ENCODE peak calls at places on chromosomes 12 and 14, in six cellular contexts. L is HEK293T, O is A549, X is IMR-90, B is GM12878, S is K562. J is an unnamed sample.

GRCh38 chr12:108454539-108455139 is 60.4 kb upstream of the FICD start:
- DNase-seq in L (no peak), O (no peak), X (no peak), B (no peak), S (no peak), J (no peak)

GRCh38 chr14:89576132-89576923 is 159.3 kb upstream of the FOXN3 start:
- DNase-seq in L (peak), O (no peak), X (peak), B (no peak), S (no peak), J (no peak)

GRCh38 chr12:9829990-9830389 is 2.7 kb downstream of the KLRF1 start:
- DNase-seq in L (no peak), O (no peak), X (no peak), B (no peak), S (no peak), J (no peak)

GRCh38 chr12:31772685-31773222 is 43.9 kb upstream of the AMN1 start:
- DNase-seq in L (no peak), O (no peak), X (no peak), B (no peak), S (no peak), J (peak)

GRCh38 chr12:6183689-6184441 is 16.3 kb upstream of the CD9 start:
- DNase-seq in L (no peak), O (no peak), X (peak), B (no peak), S (no peak), J (peak)

GRCh38 chr12:52045794-52046199 is 5.4 kb upstream of the NR4A1 start:
- DNase-seq in L (no peak), O (no peak), X (no peak), B (no peak), S (no peak), J (no peak)

GRCh38 chr12:46219892-46220655 is 48.8 kb downstream of the SLC38A1 start:
- DNase-seq in L (no peak), O (no peak), X (peak), B (no peak), S (peak), J (peak)

GRCh38 chr12:32811686-32812392 is 56.1 kb upstream of the YARS2 start:
- DNase-seq in L (no peak), O (no peak), X (no peak), B (no peak), S (no peak), J (no peak)

GRCh38 chr12:127125607-127126259 is 1141.2 kb upstream of the TMEM132C start:
- DNase-seq in L (no peak), O (peak), X (peak), B (peak), S (peak), J (no peak)

GRCh38 chr12:92654929-92655328 is 47.9 kb upstream of the PLEKHG7 start:
- DNase-seq in L (no peak), O (no peak), X (peak), B (no peak), S (no peak), J (no peak)

GRCh38 chr12:70994217-70994788 is 73.8 kb upstream of the PTPRR start:
- DNase-seq in L (no peak), O (no peak), X (peak), B (no peak), S (no peak), J (no peak)

GRCh38 chr14:90375934-90376333 is 20.9 kb upstream of the CALM1 start:
- DNase-seq in L (no peak), O (no peak), X (no peak), B (no peak), S (no peak), J (no peak)

GRCh38 chr12:18629916-18630315 is 107.9 kb downstream of the PLCZ1 start:
- DNase-seq in L (no peak), O (no peak), X (no peak), B (no peak), S (no peak), J (no peak)

GRCh38 chr12:50084775-50085614 is at the start of gene SMARCD1:
- DNase-seq in L (peak), O (peak), X (peak), B (peak), S (peak), J (peak)

GRCh38 chr14:44833376-44833775 is 128.4 kb downstream of the KLHL28 start:
- DNase-seq in L (no peak), O (peak), X (peak), B (no peak), S (no peak), J (no peak)

GRCh38 chr14:100091386-100091785 is 26.2 kb downstream of the EVL start:
- DNase-seq in L (no peak), O (no peak), X (no peak), B (no peak), S (no peak), J (no peak)

GRCh38 chr12:92398565-92399309 is 253.1 kb upstream of the BTG1 start:
- DNase-seq in L (no peak), O (no peak), X (no peak), B (no peak), S (no peak), J (no peak)

GRCh38 chr12:65881965-65882413 is 57.7 kb downstream of the HMGA2 start:
- DNase-seq in L (no peak), O (no peak), X (peak), B (no peak), S (peak), J (no peak)

GRCh38 chr14:100981808-100982207 is 78.3 kb upstream of the RTL1 start:
- DNase-seq in L (no peak), O (no peak), X (peak), B (no peak), S (no peak), J (no peak)

GRCh38 chr14:101179691-101180211 is 276.2 kb upstream of the RTL1 start:
- DNase-seq in L (no peak), O (no peak), X (no peak), B (no peak), S (no peak), J (no peak)

GRCh38 chr12:67367843-67368242 is 98.7 kb downstream of the CAND1 start:
- DNase-seq in L (no peak), O (no peak), X (peak), B (no peak), S (no peak), J (no peak)

GRCh38 chr12:78698747-78699146 is 165.8 kb upstream of the SYT1 start:
- DNase-seq in L (no peak), O (peak), X (peak), B (no peak), S (no peak), J (no peak)

GRCh38 chr14:75718199-75718598 is 57.2 kb downstream of the TTLL5 start:
- DNase-seq in L (no peak), O (no peak), X (no peak), B (no peak), S (peak), J (no peak)

GRCh38 chr12:56723352-56723751 is 1.7 kb downstream of the NACA start:
- DNase-seq in L (no peak), O (no peak), X (no peak), B (no peak), S (no peak), J (no peak)

GRCh38 chr14:103041464-103041863 is 15.9 kb downstream of the CDC42BPB start:
- DNase-seq in L (no peak), O (no peak), X (no peak), B (no peak), S (no peak), J (no peak)

GRCh38 chr12:132812631-132813305 is 15.9 kb downstream of the GOLGA3 start:
- DNase-seq in L (no peak), O (no peak), X (peak), B (no peak), S (no peak), J (no peak)

GRCh38 chr12:2064078-2064507 is 11.3 kb downstream of the CACNA1C start:
- DNase-seq in L (no peak), O (no peak), X (peak), B (peak), S (peak), J (no peak)

GRCh38 chr12:56193025-56193578 is 3.8 kb upstream of the SMARCC2 start:
- DNase-seq in L (peak), O (peak), X (peak), B (peak), S (peak), J (peak)

GRCh38 chr12:121465921-121466799 is 66.2 kb downstream of the RNF34 start:
- DNase-seq in L (peak), O (peak), X (no peak), B (no peak), S (peak), J (no peak)

GRCh38 chr12:60172266-60172665 is 576.4 kb downstream of the SLC16A7 start:
- DNase-seq in L (no peak), O (no peak), X (peak), B (no peak), S (no peak), J (no peak)

GRCh38 chr12:5371636-5372035 is 60.3 kb upstream of the NTF3 start:
- DNase-seq in L (no peak), O (no peak), X (no peak), B (no peak), S (no peak), J (no peak)

GRCh38 chr12:112537710-112538396 is 119.1 kb downstream of the PTPN11 start:
- DNase-seq in L (no peak), O (no peak), X (peak), B (no peak), S (no peak), J (peak)

GRCh38 chr12:12913626-12914388 is 22.4 kb downstream of the GPRC5A start:
- DNase-seq in L (no peak), O (no peak), X (no peak), B (no peak), S (no peak), J (no peak)

GRCh38 chr12:110079477-110080400 is 31.4 kb upstream of the C12orf76 start:
- DNase-seq in L (no peak), O (peak), X (peak), B (peak), S (peak), J (peak)

GRCh38 chr14:53927171-53927570 is 29.5 kb downstream of the BMP4 start:
- DNase-seq in L (no peak), O (no peak), X (peak), B (no peak), S (no peak), J (peak)

GRCh38 chr12:175250-175649 is 38.7 kb downstream of the SLC6A12 start:
- DNase-seq in L (no peak), O (no peak), X (no peak), B (no peak), S (no peak), J (no peak)

GRCh38 chr12:74906224-74906623 is 303.4 kb downstream of the KCNC2 start:
- DNase-seq in L (peak), O (no peak), X (no peak), B (no peak), S (no peak), J (peak)

DNA sequence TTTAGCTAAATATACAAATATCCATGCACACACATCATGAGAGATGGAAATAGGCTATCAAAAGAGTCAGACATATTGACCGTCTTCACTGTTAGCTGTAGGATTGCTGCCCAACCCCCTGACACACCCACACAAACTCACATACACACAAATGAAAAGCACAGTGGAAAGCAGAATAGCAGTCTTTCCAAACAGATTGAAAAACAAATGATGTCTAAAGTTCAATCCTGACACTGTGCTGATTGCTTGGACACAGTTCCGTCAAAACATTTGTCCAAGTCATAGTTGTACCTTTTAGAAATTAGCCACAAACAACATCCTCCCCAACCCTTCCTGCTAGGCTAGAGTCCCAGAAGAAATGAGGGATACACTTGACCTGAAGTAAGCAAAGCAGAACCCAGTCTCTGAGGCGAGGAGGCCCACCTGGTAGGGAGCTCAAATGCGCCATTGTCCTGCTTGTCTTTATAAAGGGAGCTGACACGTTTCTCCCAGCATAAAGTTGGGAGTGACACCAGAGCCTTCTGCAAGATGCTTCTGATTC is at the start of gene PRH2:
- DNase-seq in L (no peak), O (no peak), X (no peak), B (no peak), S (no peak), J (peak)
- TF ChIP-seq BHLHE40 in L (no peak), O (no peak), X (no peak), B (no peak), S (no peak), J (no peak)

DNA sequence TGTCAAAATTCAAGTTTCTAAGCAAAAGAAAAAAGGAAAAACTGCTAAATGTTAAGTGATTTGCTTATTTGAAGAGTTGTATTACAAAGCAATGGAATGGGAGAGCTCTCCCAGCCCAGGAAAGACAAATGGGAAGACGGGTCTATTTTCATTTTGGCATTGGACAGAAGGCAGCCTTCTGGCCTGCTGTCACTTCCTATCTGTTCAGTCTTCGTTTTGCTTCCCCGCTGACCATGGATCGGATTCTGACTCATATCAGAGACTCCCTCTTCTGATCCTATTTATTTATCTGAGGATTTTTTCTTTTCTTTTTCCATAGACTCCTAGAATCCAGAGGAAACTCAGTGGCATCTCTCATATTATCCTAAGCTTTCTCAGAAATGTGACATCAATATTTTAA is 634.9 kb downstream of the DIO2 start:
- DNase-seq in L (no peak), O (no peak), X (peak), B (no peak), S (no peak), J (no peak)
- TF ChIP-seq BHLHE40 in L (no peak), O (no peak), X (no peak), B (no peak), S (no peak), J (no peak)

DNA sequence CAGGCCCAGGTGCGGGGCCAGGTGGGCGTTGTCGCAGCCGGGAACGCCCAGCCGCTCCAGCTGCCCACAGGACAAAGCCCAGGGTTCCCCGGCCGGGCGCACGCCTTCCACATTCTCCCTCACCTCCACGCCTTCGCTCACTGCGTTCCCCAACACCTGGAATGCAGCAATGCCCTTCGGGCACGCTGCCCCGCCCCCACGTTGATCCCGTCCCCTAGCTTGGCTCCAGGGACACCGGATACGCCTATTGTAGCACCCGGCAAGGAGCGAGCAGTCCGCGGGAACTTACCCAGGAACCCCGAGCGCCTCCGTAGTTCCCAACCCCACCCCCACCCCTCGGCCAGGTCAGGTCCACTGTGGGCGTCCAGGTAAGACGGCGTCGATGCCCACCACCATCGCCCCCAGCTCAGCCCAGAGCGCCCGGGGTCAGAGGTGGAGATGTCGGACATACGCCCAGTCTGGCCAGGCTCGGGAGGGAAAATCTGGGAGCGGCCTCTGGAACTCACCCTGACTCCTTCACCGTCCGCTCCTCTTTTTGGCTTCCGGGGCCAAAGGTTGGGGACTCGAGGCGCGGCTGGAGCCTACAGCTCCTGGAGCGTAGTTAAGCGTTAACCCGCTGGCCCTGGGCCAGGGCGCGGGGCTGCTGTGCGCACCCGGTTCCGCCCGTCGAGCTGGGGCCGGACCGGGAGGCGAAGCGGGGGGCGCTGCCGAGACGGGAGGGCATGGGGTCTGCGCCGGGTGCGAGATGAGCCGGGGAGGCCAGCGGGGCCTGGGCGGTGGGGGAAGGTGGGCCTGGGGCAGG is 600 bp upstream of the CEP170B start:
- DNase-seq in L (no peak), O (peak), X (no peak), B (no peak), S (no peak), J (peak)
- TF ChIP-seq BHLHE40 in L (no peak), O (no peak), X (no peak), B (no peak), S (no peak), J (no peak)

DNA sequence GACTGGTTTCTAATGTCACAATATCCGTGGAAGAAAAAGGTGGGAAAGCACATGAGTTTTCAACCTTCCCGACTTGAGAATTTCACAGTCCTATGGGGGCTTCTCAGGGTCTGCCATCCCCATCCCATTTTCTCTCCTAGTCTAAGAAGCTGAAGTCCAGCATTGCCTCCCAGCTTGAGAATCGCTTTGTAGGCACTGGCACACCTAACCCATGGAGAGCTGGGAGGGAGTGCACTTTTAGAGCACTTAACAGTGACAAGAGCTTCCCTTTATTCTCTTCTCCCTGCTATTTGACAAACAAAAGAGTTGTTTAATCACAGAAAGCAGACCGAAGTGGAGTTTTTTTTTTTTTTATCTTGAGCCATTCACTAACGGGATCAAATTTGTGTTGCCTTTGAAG is 22.8 kb upstream of the SRRM4 start:
- DNase-seq in L (no peak), O (no peak), X (no peak), B (no peak), S (no peak), J (no peak)
- TF ChIP-seq BHLHE40 in L (no peak), O (no peak), X (no peak), B (no peak), S (no peak), J (no peak)

DNA sequence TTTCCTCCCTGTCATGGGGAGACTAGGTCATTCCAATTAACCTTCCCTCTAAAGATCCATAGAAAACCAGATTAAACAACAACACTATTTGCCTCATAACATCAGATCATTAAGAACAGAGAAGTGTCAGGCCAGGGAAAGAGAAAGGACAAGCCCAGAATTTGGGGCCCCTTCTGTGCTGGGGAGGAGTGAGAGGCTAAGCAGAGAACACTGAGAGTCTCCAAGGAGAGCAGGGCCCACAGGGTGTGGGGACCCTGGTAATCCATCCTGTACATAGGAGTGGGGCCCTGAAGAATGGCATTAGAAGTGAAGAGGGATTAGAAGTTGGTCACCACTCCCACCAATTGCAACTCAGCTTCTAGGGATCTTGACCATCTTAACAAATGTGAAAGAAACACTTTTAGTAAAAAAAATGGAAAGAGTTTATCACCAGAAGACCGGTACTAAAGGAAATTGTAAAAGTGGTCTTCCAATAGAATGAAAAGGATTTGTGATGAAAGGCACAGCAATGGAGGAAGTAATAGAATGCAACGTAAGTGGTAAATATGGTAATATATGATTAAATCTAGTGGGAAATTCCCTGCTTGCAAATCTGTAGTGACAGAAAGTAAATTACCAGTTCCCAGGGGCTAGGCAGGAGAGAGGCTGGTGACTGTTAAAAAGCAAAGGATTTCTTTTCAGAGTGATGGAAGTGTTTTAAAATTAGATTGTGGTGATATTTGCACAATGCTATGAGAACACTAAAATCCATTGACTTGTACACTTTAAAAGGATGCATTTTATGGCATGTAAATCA is 14.0 kb upstream of the TMTC1 start:
- DNase-seq in L (no peak), O (no peak), X (no peak), B (no peak), S (no peak), J (no peak)
- TF ChIP-seq BHLHE40 in L (no peak), O (no peak), X (no peak), B (no peak), S (no peak), J (no peak)

GRCh38 chr12:93877446-93877845 is 200.3 kb downstream of the CRADD start:
- DNase-seq in L (no peak), O (no peak), X (no peak), B (no peak), S (no peak), J (no peak)

GRCh38 chr12:93882763-93883162 is 205.6 kb downstream of the CRADD start:
- DNase-seq in L (no peak), O (no peak), X (no peak), B (no peak), S (no peak), J (no peak)

GRCh38 chr12:93876360-93876759 is 199.2 kb downstream of the CRADD start:
- DNase-seq in L (no peak), O (no peak), X (no peak), B (no peak), S (no peak), J (no peak)

GRCh38 chr12:93880853-93881522 is 203.8 kb downstream of the CRADD start:
- DNase-seq in L (no peak), O (no peak), X (no peak), B (no peak), S (no peak), J (no peak)

GRCh38 chr12:93879476-93880376 is 202.6 kb downstream of the CRADD start:
- DNase-seq in L (no peak), O (no peak), X (peak), B (no peak), S (no peak), J (no peak)
- TF ChIP-seq BHLHE40 in L (no peak), O (no peak), X (no peak), B (no peak), S (no peak), J (no peak)

GRCh38 chr12:41345071-41345470 is 157.0 kb downstream of the PDZRN4 start:
- DNase-seq in L (no peak), O (no peak), X (no peak), B (no peak), S (no peak), J (no peak)
- TF ChIP-seq BHLHE40 in L (no peak), O (no peak), X (no peak), B (no peak), S (no peak), J (no peak)

J was measured in HepG2.